ENCODE peak calls at places on chromosomes 5 and 9, in seven cellular contexts. T is tibial artery, P is heart left ventricle, W is astrocyte of the spinal cord, G is fibroblast of mammary gland, Q is fibroblast of the aortic adventitia, R is cardiac muscle cell. U is an unnamed sample.

GRCh38 chr9:129140397-129141065 is 29.3 kb downstream of the PTPA start:
- DNase-seq in P (peak; percentile 64), W (peak; percentile 74), Q (peak; percentile 58), G (peak; percentile 58), R (peak; percentile 62), T (no peak), U (peak; percentile 70)

GRCh38 chr5:36944607-36945225 is 68.1 kb downstream of the NIPBL start:
- DNase-seq in R (peak; percentile 82), W (peak; percentile 76), P (no peak), T (no peak), Q (peak; percentile 85), G (peak; percentile 79), U (peak; percentile 85)

GRCh38 chr9:131404581-131404980 is 10.7 kb downstream of the PRRC2B start:
- DNase-seq in W (peak; percentile 53), G (peak; percentile 57), Q (peak; percentile 73), T (no peak), P (no peak), R (peak; percentile 91), U (no peak)

GRCh38 chr9:130029223-130029583 is 13.8 kb downstream of the FNBP1 start:
- DNase-seq in W (no peak), R (no peak), Q (no peak), T (no peak), G (no peak), P (no peak), U (no peak)

GRCh38 chr5:180352116-180352975 is 790 bp downstream of the GFPT2 start:
- DNase-seq in R (peak; percentile 46), T (peak; percentile 55), Q (peak; percentile 44), G (no peak), W (no peak), P (peak; percentile 43), U (peak; percentile 36)

GRCh38 chr9:17906204-17906840 is 327.5 kb downstream of the SH3GL2 start:
- DNase-seq in T (peak; percentile 21), G (no peak), P (no peak), R (peak; percentile 27), W (no peak), Q (no peak), U (peak; percentile 3)

GRCh38 chr5:154968953-154969352 is 28.1 kb downstream of the MRPL22 start:
- DNase-seq in P (no peak), Q (no peak), W (no peak), G (no peak), R (no peak), T (no peak), U (no peak)

GRCh38 chr5:79200573-79201183 is 35.3 kb upstream of the JMY start:
- DNase-seq in W (no peak), G (peak; percentile 15), R (peak; percentile 25), P (no peak), T (no peak), Q (peak; percentile 35), U (peak; percentile 20)

GRCh38 chr9:129495422-129496186 is 125.3 kb downstream of the C9orf50 start:
- DNase-seq in Q (peak; percentile 85), P (peak; percentile 97), G (peak; percentile 83), T (peak; percentile 92), W (peak; percentile 92), R (peak; percentile 92), U (peak; percentile 93)

GRCh38 chr5:169126376-169127043 is 174.4 kb downstream of the SLIT3 start:
- DNase-seq in W (no peak), Q (peak; percentile 49), T (no peak), P (no peak), G (peak; percentile 62), R (peak; percentile 4), U (peak; percentile 7)

GRCh38 chr5:13859285-13859684 is 85.2 kb downstream of the DNAH5 start:
- DNase-seq in Q (no peak), P (no peak), R (no peak), W (no peak), T (no peak), G (no peak), U (no peak)

GRCh38 chr5:172003750-172004149 is 2.7 kb downstream of the FBXW11 start:
- DNase-seq in P (no peak), G (no peak), Q (peak; percentile 63), R (peak; percentile 40), T (no peak), W (no peak), U (peak; percentile 45)

GRCh38 chr5:156920861-156921431 is 42.1 kb downstream of the TIMD4 start:
- DNase-seq in T (no peak), R (no peak), Q (no peak), W (no peak), P (no peak), G (no peak), U (no peak)

GRCh38 chr5:98096155-98096554 is 677.3 kb upstream of the RGMB start:
- DNase-seq in T (no peak), G (peak; percentile 79), W (peak; percentile 74), P (no peak), R (peak; percentile 76), Q (peak; percentile 78), U (peak; percentile 53)

GRCh38 chr5:142215915-142216681 is 107.5 kb downstream of the NDFIP1 start:
- DNase-seq in G (peak; percentile 99), T (peak; percentile 82), W (peak; percentile 99), R (peak; percentile 98), P (peak; percentile 73), Q (peak; percentile 99), U (peak; percentile 98)

GRCh38 chr9:70114898-70115297 is 71.2 kb downstream of the MAMDC2 start:
- DNase-seq in W (no peak), Q (no peak), R (no peak), G (no peak), P (no peak), T (no peak), U (no peak)

GRCh38 chr5:39501403-39501802 is 76.6 kb upstream of the DAB2 start:
- DNase-seq in Q (peak; percentile 94), W (peak; percentile 85), G (peak; percentile 94), P (peak; percentile 48), R (peak; percentile 81), T (peak; percentile 54), U (peak; percentile 88)

GRCh38 chr9:131266301-131267229 is 9.7 kb downstream of the FAM78A start:
- DNase-seq in R (no peak), T (no peak), Q (no peak), P (peak; percentile 53), G (peak; percentile 28), W (no peak), U (no peak)

GRCh38 chr5:131634666-131634995 is 398 bp downstream of the RAPGEF6 start:
- DNase-seq in Q (no peak), P (no peak), R (peak; percentile 48), T (peak; percentile 61), W (peak; percentile 56), G (peak; percentile 50), U (peak; percentile 52)

GRCh38 chr5:131630963-131631350 is 4.1 kb downstream of the RAPGEF6 start:
- DNase-seq in P (no peak), Q (no peak), W (no peak), R (no peak), G (peak; percentile 44), T (no peak), U (no peak)

GRCh38 chr5:131634996-131635754 is at the start of gene RAPGEF6:
- DNase-seq in Q (peak; percentile 100), R (peak; percentile 100), G (peak; percentile 100), W (peak; percentile 100), P (peak; percentile 99), T (peak; percentile 99), U (peak; percentile 100)

GRCh38 chr5:131635755-131636479 is 888 bp upstream of the RAPGEF6 start:
- DNase-seq in W (no peak), Q (no peak), G (peak; percentile 38), R (peak; percentile 29), P (no peak), T (no peak), U (peak; percentile 42)

GRCh38 chr5:131633830-131634229 is 1.2 kb downstream of the RAPGEF6 start:
- DNase-seq in G (no peak), T (no peak), P (no peak), W (no peak), R (no peak), Q (no peak), U (no peak)
- H3K4me3 ChIP-seq in G (peak overlapping the region; percentile 94), T (peak overlapping the region; percentile 89), P (peak overlapping the region; percentile 52), W (peak overlapping the region; percentile 89), R (peak overlapping the region; percentile 67), Q (peak overlapping the region; percentile 99), U (peak overlapping the region; percentile 86)

GRCh38 chr5:40904994-40905306 is 4.3 kb upstream of the C7 start:
- DNase-seq in R (no peak), G (no peak), T (no peak), W (no peak), P (no peak), Q (no peak), U (no peak)
- TF ChIP-seq CTCF in R (no peak), G (no peak), T (no peak), W (no peak), P (no peak), Q (no peak), U (no peak)

GRCh38 chr5:2739360-2740050 is 12.0 kb downstream of the IRX2 start:
- DNase-seq in R (peak; percentile 16), W (peak; percentile 45), G (no peak), P (no peak), Q (peak; percentile 9), T (no peak), U (no peak)
- H3K4me3 ChIP-seq in R (peak overlapping the region; percentile 38), W (peak overlapping the region; percentile 41), G (peak overlapping the region; percentile 43), P (peak overlapping the region; percentile 53), Q (peak overlapping the region; percentile 61), T (peak overlapping the region; percentile 45), U (peak overlapping the region; percentile 39)

GRCh38 chr5:160460377-160461049 is 38.9 kb downstream of the PTTG1 start:
- DNase-seq in Q (peak; percentile 42), W (no peak), T (no peak), G (no peak), R (peak; percentile 25), P (no peak), U (no peak)
- TF ChIP-seq CTCF in Q (peak; percentile 54), W (peak; percentile 19), T (no peak), G (peak; percentile 34), R (peak; percentile 36), P (no peak), U (peak; percentile 37)

DNA sequence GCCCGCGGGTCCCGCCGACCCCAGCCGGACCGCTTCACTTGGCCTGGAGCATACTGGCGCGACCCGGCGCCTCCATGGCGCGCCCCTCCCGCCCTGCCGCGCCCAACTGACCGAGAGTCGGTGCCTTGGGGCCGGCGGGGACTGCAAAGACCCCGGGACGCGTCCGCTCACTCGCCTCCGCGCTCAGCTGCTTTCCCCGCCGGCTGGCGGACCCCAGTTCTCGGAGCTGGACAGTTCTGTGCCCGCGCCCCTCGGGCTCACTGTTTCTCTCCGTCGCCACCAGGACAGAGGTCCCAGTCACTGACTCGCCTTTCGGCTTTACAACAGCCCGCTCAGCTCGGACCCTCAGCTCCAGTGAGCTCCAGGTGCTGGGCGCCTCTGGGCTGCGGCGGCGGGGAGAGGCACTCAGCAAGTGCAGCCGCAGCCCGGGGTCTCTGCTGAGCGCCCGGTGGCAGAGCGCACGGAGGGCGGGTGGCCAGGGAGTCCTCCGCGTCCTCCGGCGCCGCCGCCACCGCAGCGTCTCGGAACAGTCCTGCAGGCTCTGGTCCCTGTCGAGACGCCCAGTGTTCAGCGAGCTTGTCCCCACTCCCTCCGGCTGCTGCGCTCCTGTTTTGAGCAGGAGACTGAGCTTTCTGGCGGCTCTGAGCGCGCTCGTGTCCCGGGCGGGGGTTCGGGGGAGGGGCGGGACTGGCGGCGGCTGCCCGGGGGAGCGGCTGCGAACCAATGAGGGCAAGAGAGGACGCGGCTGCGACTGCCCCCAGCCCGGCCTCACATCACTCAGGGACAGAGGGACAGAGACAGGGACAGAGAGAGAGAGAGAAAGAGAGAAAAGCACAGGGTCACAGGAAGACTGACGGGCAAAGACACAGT is at the start of gene SMIM32:
- DNase-seq in Q (no peak), W (no peak), P (no peak), T (no peak), R (peak; percentile 16), G (no peak), U (peak; percentile 4)
- H3K4me3 ChIP-seq in Q (peak within 1 kb of the TSS; percentile 44), W (peak within 1 kb of the TSS; percentile 5), P (peak within 1 kb of the TSS; percentile 28), T (peak within 1 kb of the TSS; percentile 43), R (peak within 1 kb of the TSS; percentile 57), G (no peak within 1 kb of the TSS), U (peak within 1 kb of the TSS; percentile 32)